ENCODE peak calls at places on chromosomes 1 and 21, in nine cellular contexts. D is HFF-Myc, S is fibroblast of lung, R is suprapubic skin, P is sigmoid colon, M is BJ, W is AG10803, B is fibroblast of mammary gland, G is IMR-90. J is an unnamed sample.

GRCh38 chr1:174413632-174414031 is 34.1 kb upstream of the GPR52 start:
- DNase-seq in W (peak; percentile 4), R (no peak), M (no peak), S (no peak), P (no peak), B (peak; percentile 37), D (no peak), G (no peak), J (peak; percentile 12)

GRCh38 chr1:168365719-168366474 is 85.2 kb downstream of the TBX19 start:
- DNase-seq in S (no peak), D (no peak), B (no peak), R (no peak), W (no peak), P (no peak), G (no peak), M (no peak), J (no peak)

GRCh38 chr1:118075116-118075515 is 109.9 kb downstream of the SPAG17 start:
- DNase-seq in B (peak; percentile 81), D (peak; percentile 24), R (no peak), S (peak; percentile 25), M (no peak), W (peak; percentile 17), P (no peak), G (peak; percentile 58), J (peak; percentile 33)

GRCh38 chr21:26124421-26124833 is 46.1 kb downstream of the APP start:
- DNase-seq in P (no peak), W (peak; percentile 40), D (no peak), G (peak; percentile 67), R (no peak), S (peak; percentile 64), M (no peak), B (peak; percentile 38), J (peak; percentile 51)

GRCh38 chr21:42108554-42108885 is 37.4 kb downstream of the UMODL1 start:
- DNase-seq in R (no peak), D (no peak), G (no peak), W (no peak), B (no peak), M (no peak), P (no peak), S (no peak), J (no peak)

GRCh38 chr1:184935919-184936798 is 38.1 kb downstream of the NIBAN1 start:
- DNase-seq in G (no peak), P (no peak), D (no peak), W (no peak), B (no peak), R (no peak), S (no peak), M (no peak), J (no peak)

GRCh38 chr1:143698016-143698415 is 273.8 kb downstream of the FAM72C start:
- DNase-seq in S (no peak), M (no peak), G (no peak), B (peak; percentile 39), W (no peak), P (no peak), D (no peak), R (no peak), J (peak; percentile 6)

GRCh38 chr1:170663011-170663410 is 920 bp upstream of the PRRX1 start:
- DNase-seq in M (no peak), W (peak; percentile 59), B (peak; percentile 81), G (peak; percentile 49), S (peak; percentile 40), R (no peak), P (no peak), D (no peak), J (peak; percentile 67)

GRCh38 chr1:12230549-12231275 is 882 bp downstream of the VPS13D start:
- DNase-seq in M (no peak), R (peak; percentile 82), W (peak; percentile 36), S (peak; percentile 29), B (no peak), G (no peak), P (peak; percentile 73), D (no peak), J (peak; percentile 50)

GRCh38 chr21:37665230-37666024 is 250.8 kb downstream of the KCNJ6 start:
- DNase-seq in G (no peak), S (peak; percentile 6), D (no peak), B (peak; percentile 49), P (no peak), W (peak; percentile 28), R (no peak), M (no peak), J (peak; percentile 87)
- H3K4me3 ChIP-seq in G (no peak overlapping the region), S (no peak overlapping the region), D (no peak overlapping the region), B (no peak overlapping the region), P (no peak overlapping the region), W (no peak overlapping the region), R (no peak overlapping the region), M (no peak overlapping the region), J (no peak overlapping the region)

DNA sequence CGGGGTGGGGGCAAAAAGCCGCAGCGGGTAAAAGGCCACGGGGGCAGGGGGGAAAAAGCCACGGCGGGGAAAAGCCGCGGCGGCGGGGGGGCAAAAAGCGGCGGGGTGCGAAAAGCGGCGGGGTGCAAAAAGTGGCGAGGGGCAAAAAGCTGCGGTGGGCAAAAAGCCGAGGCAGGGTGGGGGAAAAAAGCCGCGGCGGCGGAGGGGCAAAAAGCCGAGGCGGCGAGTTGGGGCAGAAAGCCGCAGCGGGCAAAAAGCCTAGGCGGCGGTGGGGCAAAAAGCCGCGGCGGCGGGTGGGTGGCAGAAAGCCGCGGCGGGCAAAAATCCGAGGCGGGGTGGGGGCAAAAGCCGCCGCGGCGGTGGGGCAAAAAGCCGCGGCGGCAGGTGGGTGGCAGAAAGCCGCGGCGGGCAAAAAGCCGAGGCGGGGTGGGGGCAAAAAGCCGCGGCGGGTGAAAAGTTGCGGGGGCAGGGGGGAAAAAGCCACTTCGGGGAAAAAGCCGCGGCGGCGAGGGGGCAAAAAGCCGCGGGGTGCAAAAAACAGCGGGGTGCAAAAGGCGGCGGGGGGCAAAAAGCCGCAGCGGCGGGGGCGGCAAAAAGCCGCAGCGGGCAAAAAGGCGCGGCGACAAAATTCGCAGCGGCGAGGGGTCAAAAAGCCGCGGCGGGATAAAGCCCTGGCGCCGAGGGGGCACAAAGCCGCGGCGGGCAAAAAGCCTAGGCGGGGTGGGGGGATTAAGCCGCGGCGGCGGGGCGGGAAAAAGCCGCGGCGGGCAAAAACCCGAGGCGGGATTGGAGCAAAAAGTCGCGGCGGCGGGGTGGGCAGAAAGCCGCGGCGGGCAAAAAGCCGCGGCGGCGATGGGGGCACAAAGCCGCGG is 3901.2 kb downstream of the SRGAP2C start:
- DNase-seq in M (no peak), D (no peak), B (no peak), P (peak; percentile 50), S (no peak), G (no peak), R (no peak), W (no peak), J (no peak)
- TF ChIP-seq CTCF in M (no peak), D (no peak), B (no peak), P (no peak), S (no peak), G (no peak), R (no peak), W (no peak), J (no peak)

GRCh38 chr1:203481186-203481585 is 5.6 kb downstream of the PRELP start:
- DNase-seq in P (no peak), W (peak; percentile 50), B (peak; percentile 19), R (no peak), G (no peak), M (no peak), S (no peak), D (no peak), J (no peak)

GRCh38 chr1:203491664-203492485 is 2.1 kb upstream of the OPTC start:
- DNase-seq in B (no peak), W (no peak), M (no peak), S (no peak), R (no peak), D (no peak), G (no peak), P (no peak), J (no peak)

GRCh38 chr1:203490607-203491006 is 3.3 kb upstream of the OPTC start:
- DNase-seq in M (no peak), R (no peak), D (no peak), P (no peak), W (no peak), S (no peak), B (no peak), G (no peak), J (no peak)

GRCh38 chr1:203488539-203488938 is 5.4 kb upstream of the OPTC start:
- DNase-seq in B (no peak), R (no peak), P (peak; percentile 75), W (no peak), G (no peak), S (no peak), D (no peak), M (no peak), J (no peak)

DNA sequence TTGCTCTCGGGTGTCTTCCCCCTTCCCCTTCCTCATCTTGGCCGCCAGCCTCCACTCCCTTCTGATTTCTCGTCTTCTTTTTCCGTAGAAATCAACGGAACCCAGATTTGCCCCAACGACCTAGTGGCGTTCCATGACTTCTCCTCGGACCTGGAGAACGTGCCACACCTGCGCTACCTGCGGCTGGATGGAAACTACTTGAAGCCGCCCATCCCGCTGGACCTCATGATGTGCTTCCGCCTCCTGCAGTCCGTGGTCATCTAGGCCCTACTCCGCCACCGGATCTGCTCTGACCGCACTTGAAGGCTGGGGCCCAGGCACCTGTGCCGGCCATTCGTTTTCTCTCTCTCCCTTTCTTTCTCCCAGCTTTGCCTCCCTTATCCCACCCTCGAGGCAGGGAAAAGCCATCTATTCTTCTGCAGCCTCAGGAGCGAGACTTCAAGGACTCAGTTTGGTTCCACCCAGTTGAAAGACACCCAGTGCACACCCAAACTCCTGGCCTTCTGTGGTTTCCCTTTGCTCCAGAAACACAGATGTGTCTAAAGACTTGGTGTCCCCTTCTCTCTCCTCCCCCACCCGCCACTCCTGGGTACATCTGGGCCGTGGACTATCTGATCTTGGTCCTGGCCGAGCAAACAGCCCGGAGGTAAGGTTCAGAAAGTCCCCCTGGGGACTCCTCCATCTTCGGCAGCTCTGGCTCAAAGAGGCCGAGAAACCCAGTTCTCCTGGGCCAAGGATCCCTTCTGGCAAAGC is 7.2 kb upstream of the OPTC start:
- DNase-seq in M (no peak), D (no peak), R (no peak), G (no peak), W (peak; percentile 44), S (no peak), P (peak; percentile 77), B (peak; percentile 45), J (no peak)
- H3K4me3 ChIP-seq in M (no peak overlapping the region), D (peak overlapping the region; percentile 26), R (peak overlapping the region; percentile 32), G (no peak overlapping the region), W (peak overlapping the region; percentile 39), S (peak overlapping the region; percentile 32), P (peak overlapping the region; percentile 4), B (peak overlapping the region; percentile 44), J (peak overlapping the region; percentile 43)

GRCh38 chr1:179061360-179062282 is 20.2 kb upstream of the TOR3A start:
- DNase-seq in R (no peak), P (no peak), B (no peak), S (no peak), G (no peak), M (no peak), W (peak; percentile 64), D (no peak), J (no peak)

GRCh38 chr1:179053486-179053885 is 27.8 kb downstream of the FAM20B start:
- DNase-seq in M (no peak), G (no peak), S (no peak), B (no peak), R (no peak), W (no peak), D (no peak), P (no peak), J (no peak)

GRCh38 chr1:179058343-179059184 is 23.3 kb upstream of the TOR3A start:
- DNase-seq in B (no peak), R (no peak), M (peak; percentile 58), S (peak; percentile 64), P (no peak), D (no peak), G (no peak), W (peak; percentile 90), J (peak; percentile 47)

GRCh38 chr1:179055930-179056329 is 25.9 kb upstream of the TOR3A start:
- DNase-seq in G (no peak), S (no peak), P (no peak), R (no peak), D (no peak), B (no peak), W (no peak), M (no peak), J (no peak)

GRCh38 chr1:179059185-179059483 is 22.7 kb upstream of the TOR3A start:
- DNase-seq in S (no peak), W (peak; percentile 71), G (no peak), M (no peak), R (no peak), P (no peak), B (no peak), D (no peak), J (no peak)
- TF ChIP-seq CTCF in S (no peak), W (no peak), G (no peak), M (no peak), R (no peak), P (no peak), B (no peak), D (no peak), J (no peak)

J was measured in cardiac fibroblast.